ENCODE peak calls at places on chromosome X, in six cellular contexts. V is AG09319; H is frontal cortex; D is stimulated activated CD8-positive, alpha-beta memory T cell treated with anti-CD3 and anti-CD28 coated beads, Interleukin-15, amount 100 ng/mL, for 1 hour; O is AG08395; Z is left colon. G is an unnamed sample.

GRCh38 chrX:7514871-7515599 is 327.9 kb upstream of the VCX start:
- DNase-seq in H (no peak), D (no peak), O (peak), V (no peak), Z (no peak), G (no peak)

GRCh38 chrX:31353095-31353494 is 281.3 kb upstream of the FTHL17 start:
- DNase-seq in H (no peak), V (no peak), D (no peak), O (peak), Z (no peak), G (peak)

GRCh38 chrX:129980540-129981206 is 1.8 kb upstream of the BCORL1 start:
- DNase-seq in D (no peak), Z (peak), O (no peak), V (no peak), H (no peak), G (peak)

GRCh38 chrX:11438767-11439166 is 145.6 kb downstream of the AMELX start:
- DNase-seq in D (no peak), Z (no peak), O (no peak), H (no peak), V (no peak), G (no peak)

GRCh38 chrX:140343226-140343873 is 161.5 kb downstream of the SOX3 start:
- DNase-seq in Z (no peak), V (no peak), O (no peak), D (no peak), H (no peak), G (no peak)

GRCh38 chrX:7090506-7091095 is 56.9 kb upstream of the STS start:
- DNase-seq in O (no peak), H (no peak), V (no peak), D (no peak), Z (no peak), G (no peak)

GRCh38 chrX:132957211-132958085 is 981 bp downstream of the HS6ST2 start:
- DNase-seq in O (no peak), Z (peak), V (no peak), D (no peak), H (peak), G (no peak)

GRCh38 chrX:35340451-35340850 is 397.9 kb downstream of the FAM47B start:
- DNase-seq in V (no peak), D (no peak), H (no peak), O (no peak), Z (no peak), G (no peak)

GRCh38 chrX:9899640-9900075 is 67.5 kb upstream of the CLDN34 start:
- DNase-seq in D (no peak), O (peak), Z (no peak), V (no peak), H (peak), G (no peak)

GRCh38 chrX:17022205-17022604 is 75.7 kb downstream of the REPS2 start:
- DNase-seq in D (no peak), Z (no peak), H (no peak), O (peak), V (peak), G (no peak)

GRCh38 chrX:42096262-42096939 is 173.0 kb upstream of the CASK start:
- DNase-seq in Z (no peak), V (peak), D (no peak), O (peak), H (no peak), G (peak)

GRCh38 chrX:30712214-30712613 is 59.0 kb downstream of the GK start:
- DNase-seq in V (no peak), H (no peak), Z (no peak), D (no peak), O (no peak), G (no peak)

GRCh38 chrX:11664211-11664888 is 1.4 kb downstream of the ARHGAP6 start:
- DNase-seq in V (no peak), O (no peak), Z (no peak), D (no peak), H (peak), G (no peak)

GRCh38 chrX:102746134-102746584 is 25.6 kb downstream of the GPRASP3 start:
- DNase-seq in V (no peak), D (no peak), H (peak), Z (peak), O (peak), G (no peak)

GRCh38 chrX:10326578-10326977 is 169.8 kb downstream of the CLCN4 start:
- DNase-seq in O (peak), H (no peak), Z (no peak), D (no peak), V (peak), G (no peak)

GRCh38 chrX:23919148-23919547 is 11.3 kb downstream of the CXorf58 start:
- DNase-seq in H (no peak), V (no peak), D (no peak), O (no peak), Z (no peak), G (no peak)

GRCh38 chrX:12128017-12128416 is 10.3 kb upstream of the FRMPD4 start:
- DNase-seq in H (no peak), D (no peak), O (no peak), Z (no peak), V (no peak), G (no peak)

GRCh38 chrX:45743081-45743533 is 542.4 kb upstream of the DIPK2B start:
- DNase-seq in V (no peak), D (no peak), O (peak), H (no peak), Z (no peak), G (no peak)

GRCh38 chrX:118346258-118347094 is 570 bp downstream of the WDR44 start:
- DNase-seq in D (peak), Z (peak), O (no peak), H (no peak), V (no peak), G (no peak)

GRCh38 chrX:68492583-68492982 is 6.3 kb upstream of the YIPF6 start:
- DNase-seq in V (no peak), D (no peak), H (no peak), Z (no peak), O (no peak), G (no peak)

GRCh38 chrX:38271154-38271716 is 50.6 kb upstream of the SRPX start:
- DNase-seq in H (no peak), O (peak), Z (no peak), D (no peak), V (no peak), G (no peak)

GRCh38 chrX:39823848-39824247 is 273.9 kb downstream of the BCOR start:
- DNase-seq in O (no peak), Z (no peak), H (no peak), D (no peak), V (no peak), G (no peak)

GRCh38 chrX:119624417-119624816 is 18.2 kb upstream of the NKRF start:
- DNase-seq in O (no peak), H (no peak), D (no peak), V (no peak), Z (no peak), G (no peak)

GRCh38 chrX:48465336-48465933 is 4.6 kb downstream of the SLC38A5 start:
- DNase-seq in H (no peak), O (peak), Z (no peak), V (peak), D (no peak), G (peak)

GRCh38 chrX:9746148-9746880 is 19.3 kb downstream of the GPR143 start:
- DNase-seq in H (no peak), V (no peak), O (peak), Z (no peak), D (no peak), G (no peak)

GRCh38 chrX:32673193-32673592 is 538.2 kb downstream of the DMD start:
- DNase-seq in D (no peak), V (no peak), H (no peak), O (no peak), Z (no peak), G (no peak)

GRCh38 chrX:153953892-153954617 is 9.6 kb upstream of the RENBP start:
- DNase-seq in Z (no peak), O (no peak), V (no peak), H (no peak), D (no peak), G (no peak)

GRCh38 chrX:21167028-21167427 is 207.2 kb upstream of the CNKSR2 start:
- DNase-seq in D (no peak), V (no peak), Z (no peak), H (no peak), O (no peak), G (no peak)

GRCh38 chrX:22406332-22406731 is 133.6 kb downstream of the CBLL2 start:
- DNase-seq in Z (no peak), D (no peak), H (no peak), V (no peak), O (no peak), G (no peak)

GRCh38 chrX:69280956-69281355 is 115.7 kb upstream of the PJA1 start:
- DNase-seq in O (no peak), H (no peak), Z (no peak), D (no peak), V (no peak), G (no peak)

GRCh38 chrX:8629871-8630270 is 102.1 kb downstream of the ANOS1 start:
- DNase-seq in H (no peak), O (no peak), D (no peak), Z (no peak), V (no peak), G (no peak)